ENCODE peak calls at places on chromosomes 2 and 18, in nine cellular contexts. F is adipocyte, I is HepG2, M is H9, O is neural progenitor cell, R is colonic mucosa, A is NT2/D1, Q is astrocyte, D is SK-N-SH. G is an unnamed sample. For H3K9me3, the result is how much of the 10 kb centered on the place peaks cover.

GRCh38 chr2:227817940-227818568 is 4.4 kb downstream of the CCL20 start:
- DNase-seq in I (peak), Q (peak), A (peak), D (peak), F (peak), M (peak), O (peak), R (peak), G (peak)

GRCh38 chr18:40109251-40110049 is 1845.6 kb upstream of the PIK3C3 start:
- DNase-seq in I (no peak), O (no peak), F (no peak), D (no peak), M (no peak), R (no peak), A (no peak), Q (no peak), G (no peak)

GRCh38 chr2:222993920-222994650 is 57.9 kb upstream of the KCNE4 start:
- DNase-seq in D (peak), F (peak), M (no peak), Q (peak), O (no peak), A (no peak), R (peak), I (no peak), G (peak)

GRCh38 chr2:61906187-61906470 is 655 bp downstream of the COMMD1 start:
- DNase-seq in I (no peak), R (no peak), M (no peak), D (no peak), O (no peak), A (no peak), F (no peak), Q (no peak), G (no peak)

GRCh38 chr2:36607947-36608346 is 10.0 kb upstream of the FEZ2 start:
- DNase-seq in R (no peak), O (no peak), F (no peak), A (no peak), M (no peak), Q (no peak), D (no peak), I (no peak), G (no peak)

GRCh38 chr18:43751203-43751602 is 473.9 kb upstream of the SYT4 start:
- DNase-seq in Q (peak), O (no peak), R (no peak), M (no peak), I (no peak), A (no peak), D (no peak), F (no peak), G (peak)

GRCh38 chr18:23291456-23292205 is 156.3 kb downstream of the CABLES1 start:
- DNase-seq in R (no peak), O (no peak), Q (peak), M (no peak), A (no peak), I (no peak), D (no peak), F (peak), G (peak)

GRCh38 chr2:210654091-210654490 is 97.7 kb downstream of the CPS1 start:
- DNase-seq in A (no peak), D (no peak), M (no peak), R (no peak), I (no peak), O (no peak), F (no peak), Q (no peak), G (no peak)

GRCh38 chr2:46098606-46099005 is 198.6 kb upstream of the EPAS1 start:
- DNase-seq in O (no peak), D (no peak), I (peak), R (no peak), Q (peak), A (no peak), M (no peak), F (peak), G (peak)

GRCh38 chr18:66555585-66555984 is 48.3 kb downstream of the CDH19 start:
- DNase-seq in M (no peak), F (no peak), I (no peak), Q (no peak), D (no peak), R (no peak), O (no peak), A (no peak), G (no peak)

GRCh38 chr2:152093464-152093863 is 5.4 kb downstream of the CACNB4 start:
- DNase-seq in F (no peak), D (no peak), M (no peak), A (no peak), I (no peak), Q (no peak), O (no peak), R (no peak), G (no peak)

GRCh38 chr2:182186132-182186735 is 200.6 kb downstream of the PPP1R1C start:
- DNase-seq in F (peak), A (peak), D (peak), O (peak), I (peak), M (no peak), Q (no peak), R (no peak), G (peak)

GRCh38 chr2:207782238-207783030 is 12.7 kb upstream of the FZD5 start:
- DNase-seq in R (peak), M (no peak), I (peak), A (no peak), F (no peak), Q (no peak), D (no peak), O (no peak), G (no peak)

GRCh38 chr2:36450466-36451196 is 95.1 kb downstream of the CRIM1 start:
- DNase-seq in F (peak), Q (peak), I (peak), D (no peak), R (no peak), M (no peak), A (no peak), O (no peak), G (peak)

GRCh38 chr2:238097988-238098853 is 1.9 kb upstream of the ESPNL start:
- DNase-seq in A (peak), D (peak), O (peak), Q (peak), R (peak), I (no peak), M (peak), F (peak), G (peak)

GRCh38 chr18:8260319-8260718 is 348.9 kb upstream of the RAB12 start:
- DNase-seq in O (no peak), D (no peak), M (peak), I (no peak), Q (peak), F (no peak), R (no peak), A (peak), G (no peak)

GRCh38 chr2:70580352-70580751 is 26.7 kb upstream of the TGFA start:
- DNase-seq in A (no peak), Q (no peak), I (no peak), F (no peak), M (no peak), D (no peak), O (no peak), R (no peak), G (no peak)

GRCh38 chr2:215876139-215876936 is 137.0 kb downstream of the MREG start:
- DNase-seq in D (no peak), Q (no peak), O (no peak), F (no peak), R (no peak), A (no peak), M (no peak), I (peak), G (no peak)

GRCh38 chr2:14621114-14621513 is 11.4 kb upstream of the LRATD1 start:
- DNase-seq in O (no peak), M (no peak), Q (no peak), R (no peak), D (no peak), A (no peak), I (no peak), F (no peak), G (no peak)

GRCh38 chr2:101820519-101820918 is 123.0 kb downstream of the MAP4K4 start:
- DNase-seq in D (no peak), F (peak), I (no peak), O (no peak), M (no peak), A (no peak), Q (peak), R (no peak), G (peak)

GRCh38 chr2:180367831-180368230 is 360.7 kb upstream of the CWC22 start:
- DNase-seq in A (no peak), M (no peak), O (no peak), D (no peak), F (peak), R (no peak), Q (peak), I (no peak), G (peak)

GRCh38 chr2:205764502-205764815 is 82.2 kb downstream of the NRP2 start:
- DNase-seq in I (no peak), R (no peak), D (no peak), F (no peak), Q (no peak), O (no peak), M (no peak), A (no peak), G (no peak)

GRCh38 chr2:85168984-85169383 is 35.8 kb downstream of the TCF7L1 start:
- DNase-seq in R (no peak), M (no peak), Q (no peak), O (no peak), D (no peak), F (no peak), I (no peak), A (no peak), G (no peak)

GRCh38 chr2:85166021-85166420 is 32.8 kb downstream of the TCF7L1 start:
- DNase-seq in O (no peak), Q (no peak), M (no peak), F (no peak), A (no peak), D (no peak), R (no peak), I (no peak), G (no peak)

GRCh38 chr2:85169581-85169980 is 36.4 kb downstream of the TCF7L1 start:
- DNase-seq in F (no peak), Q (no peak), D (no peak), I (no peak), R (no peak), M (no peak), A (no peak), O (no peak), G (no peak)

GRCh38 chr2:85165291-85165690 is 32.1 kb downstream of the TCF7L1 start:
- DNase-seq in I (no peak), Q (no peak), R (no peak), O (no peak), F (no peak), M (no peak), A (no peak), D (no peak), G (no peak)

GRCh38 chr2:85167479-85167878 is 34.3 kb downstream of the TCF7L1 start:
- DNase-seq in I (no peak), D (no peak), M (no peak), A (no peak), R (no peak), F (no peak), O (no peak), Q (no peak), G (no peak)
- H3K9ac ChIP-seq in I (no peak), D (no peak), M (no peak), A (no peak), R (no peak), F (no peak), O (no peak), Q (no peak), G (no peak)

DNA sequence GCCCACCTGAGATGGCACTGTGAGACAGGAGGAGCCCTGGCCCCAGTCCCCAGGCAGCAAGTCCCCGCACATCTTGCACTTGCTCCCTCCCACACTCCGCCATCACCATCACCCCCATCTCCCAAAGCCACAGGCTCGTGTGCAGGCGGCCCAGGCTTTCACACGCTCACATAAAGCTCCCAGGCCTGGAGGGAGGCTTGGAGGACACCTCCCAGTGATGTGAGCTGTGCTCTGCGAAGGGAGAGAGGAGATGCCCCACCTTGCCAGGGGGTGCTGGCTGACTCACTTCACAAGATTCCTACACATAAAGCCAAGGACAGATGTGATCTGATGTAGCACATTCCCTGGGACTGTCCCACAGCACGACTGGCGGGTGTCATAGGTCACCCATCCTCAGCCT is 29.0 kb downstream of the CELF4 start:
- DNase-seq in Q (no peak), A (no peak), R (no peak), F (no peak), M (no peak), D (no peak), I (no peak), O (no peak), G (no peak)
- H3K9me3 ChIP-seq in Q (under half), A (under half), R (under half), F (under half), M (under half), D (under half), I (under half), O (under half), G (under half)

GRCh38 chr2:9110893-9111569 is 95.6 kb upstream of the ASAP2 start:
- DNase-seq in Q (peak), O (peak), M (peak), I (no peak), A (peak), D (peak), R (no peak), F (no peak), G (peak)

GRCh38 chr2:9110346-9110884 is 96.2 kb upstream of the ASAP2 start:
- DNase-seq in A (no peak), O (peak), M (peak), I (no peak), Q (no peak), D (peak), F (no peak), R (no peak), G (no peak)

GRCh38 chr2:9113262-9113661 is 93.3 kb upstream of the ASAP2 start:
- DNase-seq in O (no peak), A (no peak), R (no peak), Q (no peak), I (no peak), M (no peak), D (no peak), F (no peak), G (no peak)

GRCh38 chr2:9113916-9114315 is 92.7 kb upstream of the ASAP2 start:
- DNase-seq in D (no peak), R (no peak), I (no peak), Q (no peak), M (no peak), F (no peak), O (no peak), A (no peak), G (no peak)

GRCh38 chr2:9112079-9112721 is 94.4 kb upstream of the ASAP2 start:
- DNase-seq in I (no peak), Q (peak), A (no peak), O (no peak), F (peak), M (no peak), R (no peak), D (peak), G (peak)
- H3K9ac ChIP-seq in I (no peak), Q (peak), A (no peak), O (no peak), F (peak), M (no peak), R (no peak), D (peak), G (no peak)

DNA sequence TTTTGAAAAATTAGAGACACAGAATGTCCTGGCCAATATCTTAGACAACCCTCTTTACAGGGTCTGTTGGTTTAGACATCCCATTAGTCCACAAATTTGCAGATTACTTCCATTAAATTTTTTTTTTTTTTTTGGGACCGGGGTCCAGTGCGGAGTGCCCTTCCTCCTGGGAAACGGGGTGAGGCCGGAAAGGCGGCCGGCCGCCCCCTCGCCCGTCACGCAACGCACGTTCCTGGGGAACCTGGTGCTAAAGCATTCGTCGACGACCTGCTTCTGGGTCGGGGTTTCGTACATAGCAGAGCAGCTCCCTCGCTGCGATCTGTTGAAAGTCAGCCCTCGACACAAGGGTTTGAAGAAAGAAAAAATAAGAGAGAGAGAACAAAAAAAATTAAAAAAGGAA is 21.5 kb upstream of the RBFA start:
- DNase-seq in A (no peak), I (no peak), Q (no peak), R (no peak), F (no peak), O (no peak), M (no peak), D (no peak), G (no peak)
- H3K9me3 ChIP-seq in A (under half), I (under half), Q (under half), R (under half), F (under half), O (under half), M (under half), D (under half), G (under half)

GRCh38 chr2:241901018-241901380 is 31.5 kb downstream of the RTP5 start:
- DNase-seq in I (no peak), M (peak), F (no peak), Q (no peak), D (no peak), O (no peak), R (no peak), A (no peak), G (no peak)
- H3K9ac ChIP-seq in I (no peak), M (no peak), F (no peak), Q (no peak), D (no peak), O (no peak), R (no peak), A (no peak), G (no peak)

GRCh38 chr2:172342056-172342455 is 85.3 kb upstream of the ITGA6 start:
- DNase-seq in Q (no peak), M (no peak), R (peak), D (no peak), I (no peak), O (no peak), F (no peak), A (no peak), G (no peak)
- H3K9me3 ChIP-seq in Q (under half), M (under half), R (under half), D (under half), I (under half), O (under half), F (under half), A (under half), G (under half)